ENCODE peak calls at places on chromosome 17, in eight cellular contexts. Y is tibial artery, K is lung, J is left ventricle myocardium inferior, L is adrenal gland, Z is IMR-90, A is stomach, D is endodermal cell. U is an unnamed sample.

GRCh38 chr17:35082073-35082657 is 18.7 kb upstream of the RFFL start:
- DNase-seq in Y (no peak), K (no peak), J (no peak), L (no peak), Z (peak), A (no peak), D (no peak), U (peak)

GRCh38 chr17:41377546-41377945 is 4.6 kb downstream of the KRT34 start:
- DNase-seq in Y (no peak), K (no peak), J (no peak), L (no peak), Z (peak), A (no peak), D (peak), U (no peak)

GRCh38 chr17:77235370-77236080 is 94.8 kb downstream of the SEC14L1 start:
- DNase-seq in Y (no peak), K (peak), J (peak), L (no peak), Z (peak), A (no peak), D (no peak), U (no peak)

GRCh38 chr17:17391575-17392370 is 85.0 kb upstream of the MED9 start:
- DNase-seq in Y (no peak), K (no peak), J (no peak), L (no peak), Z (no peak), A (no peak), D (peak), U (no peak)

GRCh38 chr17:81561494-81561885 is 9.3 kb upstream of the FAAP100 start:
- DNase-seq in Y (no peak), K (no peak), J (no peak), L (no peak), Z (peak), A (no peak), D (no peak), U (no peak)

GRCh38 chr17:73960469-73960868 is 243.0 kb upstream of the RPL38 start:
- DNase-seq in Y (peak), K (no peak), J (no peak), L (no peak), Z (no peak), A (no peak), D (peak), U (no peak)

GRCh38 chr17:10130733-10131132 is 67.7 kb downstream of the GAS7 start:
- DNase-seq in Y (no peak), K (no peak), J (no peak), L (no peak), Z (peak), A (no peak), D (peak), U (no peak)

GRCh38 chr17:4946312-4946976 is 1.9 kb downstream of the PFN1 start:
- DNase-seq in Y (no peak), K (no peak), J (no peak), L (no peak), Z (no peak), A (no peak), D (no peak), U (no peak)

GRCh38 chr17:72369366-72369765 is 248.5 kb downstream of the SOX9 start:
- DNase-seq in Y (no peak), K (no peak), J (no peak), L (no peak), Z (no peak), A (no peak), D (no peak), U (no peak)

GRCh38 chr17:70369296-70369855 is 200.0 kb downstream of the KCNJ2 start:
- DNase-seq in Y (no peak), K (no peak), J (no peak), L (no peak), Z (no peak), A (no peak), D (no peak), U (no peak)

GRCh38 chr17:70366421-70366820 is 197.1 kb downstream of the KCNJ2 start:
- DNase-seq in Y (no peak), K (no peak), J (no peak), L (no peak), Z (no peak), A (no peak), D (peak), U (no peak)

GRCh38 chr17:70365098-70365583 is 195.8 kb downstream of the KCNJ2 start:
- DNase-seq in Y (no peak), K (no peak), J (no peak), L (no peak), Z (peak), A (no peak), D (no peak), U (no peak)
- H3K4me3 ChIP-seq in Y (no peak), K (no peak), J (no peak), L (no peak), Z (no peak), A (no peak), D (no peak), U (no peak)

DNA sequence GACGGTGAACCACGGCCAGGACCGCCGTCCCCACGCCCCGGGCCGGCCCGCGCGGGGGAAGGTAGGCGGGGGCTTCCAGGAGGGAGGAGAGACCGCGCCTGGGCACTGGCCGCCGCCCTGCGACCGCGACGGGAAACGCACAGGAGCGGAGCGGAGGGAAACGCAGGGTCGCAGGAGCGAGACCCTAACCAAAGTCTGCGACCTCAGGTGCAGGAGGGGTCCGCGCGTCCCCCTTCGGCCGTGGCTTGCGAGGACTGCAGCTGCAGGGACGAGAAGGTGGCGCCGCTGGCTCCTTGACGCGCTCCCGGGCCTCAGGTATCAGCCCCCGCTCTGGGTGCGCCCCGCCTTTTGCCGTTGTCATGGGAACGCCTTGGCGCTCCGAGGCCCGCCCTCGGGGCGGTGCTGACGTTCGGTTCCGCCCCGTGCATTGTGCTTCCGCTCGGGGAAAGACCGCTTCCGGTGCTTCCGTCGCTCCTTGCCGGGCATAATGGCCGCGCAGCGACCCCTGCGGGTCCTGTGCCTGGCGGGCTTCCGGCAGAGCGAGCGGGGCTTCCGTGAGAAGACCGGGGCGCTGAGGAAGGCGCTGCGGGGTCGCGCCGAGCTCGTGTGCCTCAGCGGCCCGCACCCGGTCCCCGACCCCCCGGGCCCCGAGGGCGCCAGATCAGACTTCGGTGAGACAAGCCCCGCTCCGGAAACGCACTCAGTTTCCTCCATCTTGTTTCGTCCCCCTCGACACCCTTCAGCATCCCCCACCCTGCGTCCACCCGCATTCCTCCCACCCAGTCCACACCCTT is at the start of gene OVCA2:
- DNase-seq in Y (peak), K (peak), J (peak), L (peak), Z (peak), A (peak), D (peak), U (peak)
- TF ChIP-seq CTCF in Y (peak), K (peak), J (peak), L (peak), Z (peak), A (no peak), D (peak), U (peak)

DNA sequence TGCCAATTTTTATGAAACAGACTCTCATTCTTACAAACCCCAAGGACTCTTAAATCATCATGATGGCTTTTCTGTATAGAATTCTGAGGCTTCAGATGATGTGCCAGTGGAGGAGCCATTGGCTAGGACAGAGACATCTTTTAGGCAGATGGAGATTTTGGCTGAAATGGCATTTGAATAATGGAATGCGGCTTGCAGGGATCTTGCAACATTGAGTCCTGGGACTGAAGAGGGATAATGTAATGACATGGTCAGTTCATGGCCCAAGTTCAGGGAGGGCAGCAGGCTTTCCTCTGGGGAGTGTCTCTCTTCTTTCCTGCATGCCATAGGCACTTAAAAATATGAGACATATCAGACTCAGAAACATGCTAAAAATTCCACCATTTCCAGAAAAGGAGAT is 172.4 kb downstream of the ABCA8 start:
- DNase-seq in Y (no peak), K (no peak), J (peak), L (no peak), Z (no peak), A (no peak), D (no peak), U (no peak)
- H3K27ac ChIP-seq in Y (no peak), K (no peak), J (peak), L (no peak), Z (no peak), A (no peak), D (no peak), U (no peak)

DNA sequence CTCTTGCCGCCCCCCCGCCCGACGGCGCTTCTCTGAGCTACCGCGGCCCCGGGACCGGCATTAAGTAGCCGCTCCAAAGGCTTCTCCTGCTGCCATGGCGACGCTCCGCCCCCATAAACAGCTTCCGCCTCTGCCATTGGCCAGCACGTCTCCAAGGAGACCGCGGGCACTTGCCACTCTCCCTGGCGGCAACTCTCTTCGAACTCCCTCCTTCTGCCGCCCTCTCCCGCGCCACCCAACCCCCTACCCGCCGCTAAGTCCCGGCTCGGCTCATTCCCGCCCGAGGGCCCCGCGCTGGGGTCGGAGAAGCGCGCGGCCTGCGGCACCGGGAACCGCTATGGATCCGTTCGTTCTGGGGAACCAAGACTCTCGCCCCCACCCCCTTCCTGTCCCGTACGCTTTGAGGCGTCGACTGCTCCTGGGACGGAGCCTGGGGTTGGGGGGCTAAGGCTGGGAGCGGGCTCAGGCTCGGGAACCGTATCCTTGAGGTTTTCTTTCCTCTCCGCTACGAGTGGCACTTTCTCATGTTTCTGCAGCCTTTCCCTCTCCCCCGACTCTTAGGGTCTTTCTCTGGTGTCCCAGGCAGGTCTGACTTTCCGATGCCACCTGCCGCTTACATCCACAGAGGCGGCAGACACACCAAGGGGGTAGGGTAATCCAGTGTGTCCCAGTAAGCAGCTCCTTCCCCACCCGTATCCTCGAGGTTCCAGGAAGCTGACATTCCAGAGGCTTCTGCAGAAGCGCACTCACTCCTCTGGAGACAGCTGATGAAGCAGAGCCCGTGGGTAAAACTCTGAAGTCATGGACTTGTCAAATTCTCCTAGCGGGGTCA is at the start of gene FOXJ1:
- DNase-seq in Y (peak), K (peak), J (peak), L (peak), Z (peak), A (peak), D (peak), U (peak)
- H3K4me3 ChIP-seq in Y (peak), K (peak), J (peak), L (no peak), Z (peak), A (peak), D (peak), U (peak)